ENCODE peak calls at places on chromosomes 3 and 15, in ten cellular contexts. Q is progenitor cell of endocrine pancreas, Y is fibroblast of lung, P is fibroblast of pulmonary artery, U is AG04450, J is pancreas, Z is AG10803, O is mesothelial cell of epicardium, M is omental fat pad, W is right atrium auricular region. K is an unnamed sample.

GRCh38 chr15:74844319-74845207 is 1.6 kb upstream of the ULK3 start:
- DNase-seq in Y (no peak), Q (no peak), U (no peak), P (no peak), Z (no peak), J (no peak), O (no peak), M (no peak), W (no peak), K (no peak)

GRCh38 chr3:908839-909238 is 184.0 kb upstream of the CNTN6 start:
- DNase-seq in U (no peak), P (peak; percentile 4), Y (no peak), Z (no peak), Q (no peak), M (no peak), W (no peak), O (no peak), J (no peak), K (no peak)

GRCh38 chr3:140942221-140943104 is 827 bp downstream of the SLC25A36 start:
- DNase-seq in Q (peak; percentile 57), Z (peak; percentile 54), U (no peak), W (peak; percentile 61), P (peak; percentile 59), J (peak; percentile 75), M (peak; percentile 27), O (peak; percentile 31), Y (peak; percentile 61), K (peak; percentile 62)

GRCh38 chr3:123499316-123499715 is 50.4 kb upstream of the ADCY5 start:
- DNase-seq in W (no peak), Y (peak; percentile 52), J (no peak), U (peak; percentile 11), Z (peak; percentile 60), Q (no peak), O (no peak), M (no peak), P (peak; percentile 45), K (peak; percentile 32)

GRCh38 chr3:134095005-134095404 is 65.3 kb upstream of the SLCO2A1 start:
- DNase-seq in Y (no peak), M (no peak), P (no peak), W (no peak), U (no peak), Q (no peak), Z (no peak), J (no peak), O (no peak), K (no peak)

GRCh38 chr3:10551821-10552630 is 46.6 kb upstream of the ATP2B2 start:
- DNase-seq in O (no peak), P (no peak), Z (no peak), J (no peak), U (no peak), M (no peak), Y (no peak), W (peak; percentile 60), Q (no peak), K (peak; percentile 51)

GRCh38 chr3:134449277-134449676 is 36.5 kb downstream of the ANAPC13 start:
- DNase-seq in W (no peak), O (no peak), P (peak; percentile 68), Q (no peak), J (no peak), Z (no peak), M (no peak), U (no peak), Y (peak; percentile 56), K (no peak)

GRCh38 chr3:66386011-66386924 is 114.6 kb downstream of the LRIG1 start:
- DNase-seq in O (no peak), M (no peak), U (no peak), P (no peak), Y (no peak), Z (no peak), W (no peak), J (no peak), Q (no peak), K (no peak)

GRCh38 chr3:76432396-76432795 is 607.5 kb upstream of the ROBO2 start:
- DNase-seq in M (no peak), U (no peak), Y (peak; percentile 46), Q (no peak), J (no peak), P (no peak), Z (no peak), W (no peak), O (no peak), K (no peak)

GRCh38 chr15:31558840-31559239 is 232.2 kb downstream of the KLF13 start:
- DNase-seq in O (no peak), Z (no peak), P (no peak), Q (no peak), J (no peak), Y (no peak), M (no peak), W (no peak), U (no peak), K (no peak)

GRCh38 chr15:31557899-31558298 is 231.3 kb downstream of the KLF13 start:
- DNase-seq in P (no peak), Y (no peak), J (no peak), Q (no peak), M (no peak), W (no peak), Z (peak; percentile 66), U (no peak), O (no peak), K (no peak)

GRCh38 chr15:31560643-31561042 is 234.0 kb downstream of the KLF13 start:
- DNase-seq in J (no peak), M (no peak), P (no peak), Y (no peak), Q (no peak), U (no peak), O (no peak), Z (no peak), W (no peak), K (no peak)

GRCh38 chr15:31563421-31563820 is 236.8 kb downstream of the KLF13 start:
- DNase-seq in Q (no peak), U (no peak), P (no peak), Z (no peak), W (no peak), J (no peak), Y (no peak), O (no peak), M (no peak), K (no peak)

DNA sequence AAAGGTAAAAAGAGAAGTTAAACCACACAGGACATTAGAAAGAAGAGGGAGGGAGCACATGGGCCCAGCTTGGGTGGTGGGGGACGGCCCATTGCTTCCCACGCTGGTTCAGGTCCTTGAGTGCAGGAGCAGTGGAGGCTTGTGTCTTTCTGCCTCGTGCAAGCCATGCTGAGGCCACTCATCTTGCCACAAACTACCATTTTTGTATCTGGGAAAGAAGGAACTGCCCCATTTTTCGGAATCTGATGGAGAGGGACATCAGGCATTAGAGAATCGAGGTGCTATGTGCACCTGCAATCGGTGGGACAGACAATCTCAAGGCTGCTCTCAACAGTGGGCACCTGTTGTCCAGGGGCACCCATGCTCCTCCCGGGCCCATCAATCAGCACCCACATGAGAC is 234.5 kb downstream of the KLF13 start:
- DNase-seq in O (no peak), M (no peak), J (no peak), Y (no peak), U (no peak), P (no peak), Q (no peak), Z (no peak), W (no peak), K (no peak)
- TF ChIP-seq CTCF in O (no peak), M (no peak), J (no peak), Y (no peak), U (no peak), P (no peak), Q (no peak), Z (no peak), W (no peak), K (no peak)

GRCh38 chr15:91660174-91660649 is 193.3 kb upstream of the SLCO3A1 start:
- DNase-seq in J (no peak), U (no peak), W (no peak), Q (no peak), Z (no peak), P (no peak), M (no peak), Y (no peak), O (no peak), K (no peak)
- TF ChIP-seq CTCF in J (no peak), U (no peak), W (no peak), Q (no peak), Z (no peak), P (no peak), M (no peak), Y (no peak), O (no peak), K (no peak)

GRCh38 chr3:33318709-33319380 is 41.6 kb downstream of the FBXL2 start:
- DNase-seq in Z (no peak), W (no peak), U (no peak), P (peak; percentile 22), J (no peak), Q (no peak), M (no peak), O (no peak), Y (peak; percentile 26), K (peak; percentile 29)
- TF ChIP-seq CTCF in Z (peak; percentile 23), W (no peak), U (peak; percentile 26), P (peak; percentile 30), J (no peak), Q (no peak), M (no peak), O (no peak), Y (peak; percentile 34), K (peak; percentile 48)

GRCh38 chr3:38117748-38118420 is 19.0 kb downstream of the ACAA1 start:
- DNase-seq in U (peak; percentile 10), J (peak; percentile 78), P (peak; percentile 60), O (no peak), Z (peak; percentile 59), M (peak; percentile 52), W (peak; percentile 69), Y (peak; percentile 59), Q (peak; percentile 45), K (peak; percentile 49)

GRCh38 chr3:38117163-38117716 is 19.7 kb downstream of the ACAA1 start:
- DNase-seq in Q (no peak), J (peak; percentile 62), O (no peak), Y (no peak), M (no peak), U (no peak), P (no peak), W (no peak), Z (no peak), K (no peak)

GRCh38 chr3:38114875-38115644 is 21.9 kb downstream of the ACAA1 start:
- DNase-seq in M (peak; percentile 20), Q (no peak), J (peak; percentile 43), P (no peak), W (no peak), Z (no peak), O (no peak), U (no peak), Y (no peak), K (no peak)

GRCh38 chr3:38115645-38116427 is 21.1 kb downstream of the ACAA1 start:
- DNase-seq in Q (no peak), Y (no peak), J (no peak), W (no peak), P (no peak), M (peak; percentile 4), O (no peak), Z (no peak), U (no peak), K (no peak)

DNA sequence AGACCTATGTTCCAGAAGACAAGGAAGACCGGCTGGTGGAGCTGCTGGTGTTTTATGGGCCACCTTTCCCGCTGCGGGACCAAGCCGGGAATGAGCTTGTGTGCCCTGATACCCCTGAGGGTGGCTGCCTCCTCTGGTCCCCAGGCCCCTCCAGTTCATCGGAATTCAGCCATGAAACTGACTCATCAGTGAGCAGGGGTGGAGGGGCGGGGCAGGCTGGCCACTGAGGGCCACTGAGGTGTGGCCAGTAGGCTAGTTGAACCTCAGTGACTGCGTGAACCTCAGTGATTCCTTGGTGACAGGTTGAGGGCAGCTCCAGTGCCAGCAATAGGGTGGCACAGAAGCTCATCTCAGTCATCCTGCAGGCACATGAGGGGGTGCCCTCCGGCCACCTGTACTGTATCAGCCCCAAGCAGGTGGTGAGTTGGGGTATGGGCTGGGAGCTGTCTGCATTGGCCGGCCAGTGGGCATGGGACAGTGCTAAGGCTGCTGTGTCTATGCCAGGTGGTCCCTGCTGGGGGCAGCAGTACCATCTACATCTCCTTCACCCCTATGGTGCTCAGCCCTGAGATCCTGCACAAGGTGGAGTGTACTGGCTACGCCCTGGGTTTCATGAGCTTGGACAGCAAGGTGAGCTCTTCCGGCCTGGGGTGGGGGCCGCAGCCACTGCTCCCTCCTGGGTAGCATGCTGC is 20.3 kb downstream of the ACAA1 start:
- DNase-seq in Z (no peak), Y (no peak), Q (no peak), J (peak; percentile 47), P (no peak), U (no peak), M (peak; percentile 11), O (no peak), W (no peak), K (no peak)
- TF ChIP-seq CTCF in Z (no peak), Y (no peak), Q (no peak), J (no peak), P (no peak), U (no peak), M (no peak), O (no peak), W (no peak), K (no peak)

K was measured in astrocyte of the spinal cord.